ENCODE peak calls at places on chromosomes 12 and 14, in nine cellular contexts. One of them, this sample, is unnamed.

GRCh38 chr14:67413806-67414769 is 2.1 kb upstream of the PLEK2 start:
- DNase-seq in right lobe of liver: no peak
- DNase-seq in AG09309: peak; percentile 20
- DNase-seq in heart left ventricle: no peak
- DNase-seq in A549: peak; percentile 73
- DNase-seq in dorsolateral prefrontal cortex: no peak
- DNase-seq in psoas muscle: no peak
- DNase-seq in tibial artery: no peak
- DNase-seq in fibroblast of the aortic adventitia: peak; percentile 47
- DNase-seq in this sample: no peak

GRCh38 chr14:57380935-57381334 is 9.5 kb upstream of the NAA30 start:
- DNase-seq in A549: no peak
- DNase-seq in dorsolateral prefrontal cortex: no peak
- DNase-seq in tibial artery: no peak
- DNase-seq in heart left ventricle: no peak
- DNase-seq in AG09309: no peak
- DNase-seq in right lobe of liver: no peak
- DNase-seq in psoas muscle: no peak
- DNase-seq in fibroblast of the aortic adventitia: no peak
- DNase-seq in this sample: no peak

GRCh38 chr14:45247427-45247826 is 5.6 kb downstream of the MIS18BP1 start:
- DNase-seq in heart left ventricle: no peak
- DNase-seq in fibroblast of the aortic adventitia: no peak
- DNase-seq in right lobe of liver: no peak
- DNase-seq in dorsolateral prefrontal cortex: no peak
- DNase-seq in tibial artery: no peak
- DNase-seq in AG09309: no peak
- DNase-seq in psoas muscle: no peak
- DNase-seq in A549: no peak
- DNase-seq in this sample: no peak

GRCh38 chr12:102496571-102496970 is 16.2 kb upstream of the IGF1 start:
- DNase-seq in psoas muscle: no peak
- DNase-seq in dorsolateral prefrontal cortex: no peak
- DNase-seq in tibial artery: no peak
- DNase-seq in fibroblast of the aortic adventitia: no peak
- DNase-seq in right lobe of liver: no peak
- DNase-seq in AG09309: peak; percentile 25
- DNase-seq in A549: no peak
- DNase-seq in heart left ventricle: no peak
- DNase-seq in this sample: no peak

GRCh38 chr14:66610154-66610563 is 102.2 kb downstream of the GPHN start:
- DNase-seq in AG09309: no peak
- DNase-seq in fibroblast of the aortic adventitia: no peak
- DNase-seq in A549: no peak
- DNase-seq in dorsolateral prefrontal cortex: no peak
- DNase-seq in heart left ventricle: no peak
- DNase-seq in right lobe of liver: no peak
- DNase-seq in tibial artery: no peak
- DNase-seq in psoas muscle: no peak
- DNase-seq in this sample: no peak

GRCh38 chr14:54773171-54774006 is 129.2 kb downstream of the GCH1 start:
- DNase-seq in tibial artery: peak; percentile 85
- DNase-seq in AG09309: peak; percentile 99
- DNase-seq in fibroblast of the aortic adventitia: peak; percentile 100
- DNase-seq in psoas muscle: peak; percentile 91
- DNase-seq in dorsolateral prefrontal cortex: peak; percentile 56
- DNase-seq in right lobe of liver: peak; percentile 71
- DNase-seq in heart left ventricle: peak; percentile 88
- DNase-seq in A549: peak; percentile 99
- DNase-seq in this sample: peak; percentile 99

GRCh38 chr12:64318605-64319004 is 72.0 kb downstream of the C12orf56 start:
- DNase-seq in psoas muscle: no peak
- DNase-seq in A549: no peak
- DNase-seq in fibroblast of the aortic adventitia: peak; percentile 60
- DNase-seq in heart left ventricle: no peak
- DNase-seq in tibial artery: no peak
- DNase-seq in dorsolateral prefrontal cortex: no peak
- DNase-seq in right lobe of liver: no peak
- DNase-seq in AG09309: no peak
- DNase-seq in this sample: no peak

GRCh38 chr14:58104808-58105207 is 47.2 kb downstream of the ARMH4 start:
- DNase-seq in A549: no peak
- DNase-seq in heart left ventricle: no peak
- DNase-seq in tibial artery: no peak
- DNase-seq in AG09309: peak; percentile 18
- DNase-seq in psoas muscle: no peak
- DNase-seq in fibroblast of the aortic adventitia: peak; percentile 76
- DNase-seq in right lobe of liver: no peak
- DNase-seq in dorsolateral prefrontal cortex: no peak
- DNase-seq in this sample: peak; percentile 58

GRCh38 chr14:75158843-75159614 is 17.4 kb downstream of the TMED10 start:
- DNase-seq in fibroblast of the aortic adventitia: no peak
- DNase-seq in right lobe of liver: no peak
- DNase-seq in psoas muscle: no peak
- DNase-seq in tibial artery: no peak
- DNase-seq in AG09309: no peak
- DNase-seq in dorsolateral prefrontal cortex: no peak
- DNase-seq in heart left ventricle: no peak
- DNase-seq in A549: no peak
- DNase-seq in this sample: no peak

GRCh38 chr14:55850803-55851202 is 267.4 kb upstream of the PELI2 start:
- DNase-seq in AG09309: no peak
- DNase-seq in psoas muscle: no peak
- DNase-seq in A549: peak; percentile 10
- DNase-seq in right lobe of liver: no peak
- DNase-seq in tibial artery: no peak
- DNase-seq in fibroblast of the aortic adventitia: peak; percentile 60
- DNase-seq in heart left ventricle: no peak
- DNase-seq in dorsolateral prefrontal cortex: no peak
- DNase-seq in this sample: no peak

GRCh38 chr14:93994919-93995682 is 2.0 kb upstream of the CCDC197 start:
- DNase-seq in heart left ventricle: peak; percentile 62
- DNase-seq in fibroblast of the aortic adventitia: peak; percentile 78
- DNase-seq in AG09309: peak; percentile 73
- DNase-seq in tibial artery: peak; percentile 62
- DNase-seq in A549: peak; percentile 53
- DNase-seq in right lobe of liver: no peak
- DNase-seq in psoas muscle: peak; percentile 92
- DNase-seq in dorsolateral prefrontal cortex: peak; percentile 77
- DNase-seq in this sample: peak; percentile 55

GRCh38 chr12:67766370-67766769 is 117.8 kb downstream of the DYRK2 start:
- DNase-seq in tibial artery: no peak
- DNase-seq in A549: no peak
- DNase-seq in dorsolateral prefrontal cortex: no peak
- DNase-seq in fibroblast of the aortic adventitia: peak; percentile 63
- DNase-seq in right lobe of liver: no peak
- DNase-seq in psoas muscle: no peak
- DNase-seq in heart left ventricle: no peak
- DNase-seq in AG09309: peak; percentile 63
- DNase-seq in this sample: peak; percentile 45

GRCh38 chr12:46522141-46522540 is 149.6 kb upstream of the SLC38A2 start:
- DNase-seq in A549: no peak
- DNase-seq in heart left ventricle: no peak
- DNase-seq in fibroblast of the aortic adventitia: peak; percentile 43
- DNase-seq in right lobe of liver: no peak
- DNase-seq in AG09309: no peak
- DNase-seq in dorsolateral prefrontal cortex: no peak
- DNase-seq in psoas muscle: no peak
- DNase-seq in tibial artery: no peak
- DNase-seq in this sample: no peak

DNA sequence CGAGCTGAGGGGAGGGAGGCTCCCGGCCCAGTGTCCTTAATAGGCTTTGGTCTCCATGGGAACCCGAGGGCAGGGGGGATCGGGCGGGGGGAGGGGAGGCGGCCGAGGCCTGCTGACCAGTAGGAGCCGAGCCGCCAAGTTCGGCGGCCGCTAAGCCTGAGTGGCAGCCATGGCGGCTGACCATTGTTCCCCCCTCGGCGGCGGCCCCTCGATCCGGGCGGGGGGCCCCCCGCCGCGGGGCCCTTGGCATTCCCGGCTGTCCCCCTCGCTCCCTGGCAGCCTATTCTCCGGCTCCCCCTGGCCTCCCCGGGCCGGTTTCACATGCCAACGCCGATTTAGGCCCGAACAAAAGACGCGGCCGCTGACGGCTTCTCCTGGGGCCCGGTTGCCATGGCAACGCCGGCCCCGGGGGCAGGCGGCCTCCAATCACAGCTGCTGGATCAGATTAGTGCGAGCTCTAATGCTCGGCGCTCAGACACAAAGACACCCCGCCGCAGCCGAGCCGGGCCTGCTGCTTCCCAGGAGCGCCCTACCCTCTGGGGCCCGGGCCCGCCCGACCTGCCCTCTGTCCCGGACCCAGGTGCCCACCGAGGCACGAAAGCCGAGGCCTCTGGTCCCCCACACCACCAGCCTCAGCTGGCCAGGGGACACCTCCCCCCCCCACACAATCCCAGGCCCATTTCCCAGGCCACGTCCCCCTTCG is 7.3 kb downstream of the MSI1 start:
- DNase-seq in tibial artery: no peak
- DNase-seq in A549: no peak
- DNase-seq in dorsolateral prefrontal cortex: peak; percentile 90
- DNase-seq in right lobe of liver: no peak
- DNase-seq in AG09309: no peak
- DNase-seq in heart left ventricle: peak; percentile 67
- DNase-seq in psoas muscle: peak; percentile 68
- DNase-seq in fibroblast of the aortic adventitia: peak; percentile 45
- DNase-seq in this sample: no peak
- H3K4me3 ChIP-seq in tibial artery: peak overlapping the region; percentile 40
- H3K4me3 ChIP-seq in A549: no peak overlapping the region
- H3K4me3 ChIP-seq in dorsolateral prefrontal cortex: peak overlapping the region; percentile 58
- H3K4me3 ChIP-seq in right lobe of liver: no peak overlapping the region
- H3K4me3 ChIP-seq in AG09309: no peak overlapping the region
- H3K4me3 ChIP-seq in heart left ventricle: peak overlapping the region; percentile 33
- H3K4me3 ChIP-seq in psoas muscle: peak overlapping the region; percentile 53
- H3K4me3 ChIP-seq in fibroblast of the aortic adventitia: peak overlapping the region; percentile 22
- H3K4me3 ChIP-seq in this sample: peak overlapping the region; percentile 27

GRCh38 chr12:12896261-12896660 is 4.9 kb downstream of the GPRC5A start:
- DNase-seq in heart left ventricle: no peak
- DNase-seq in psoas muscle: no peak
- DNase-seq in tibial artery: no peak
- DNase-seq in A549: no peak
- DNase-seq in AG09309: peak; percentile 74
- DNase-seq in dorsolateral prefrontal cortex: no peak
- DNase-seq in right lobe of liver: no peak
- DNase-seq in fibroblast of the aortic adventitia: peak; percentile 93
- DNase-seq in this sample: no peak

GRCh38 chr12:12892670-12893290 is 1.4 kb downstream of the GPRC5A start:
- DNase-seq in psoas muscle: no peak
- DNase-seq in A549: no peak
- DNase-seq in tibial artery: no peak
- DNase-seq in AG09309: no peak
- DNase-seq in heart left ventricle: no peak
- DNase-seq in right lobe of liver: no peak
- DNase-seq in fibroblast of the aortic adventitia: no peak
- DNase-seq in dorsolateral prefrontal cortex: no peak
- DNase-seq in this sample: no peak

GRCh38 chr12:12891646-12892355 is 439 bp downstream of the GPRC5A start:
- DNase-seq in AG09309: no peak
- DNase-seq in fibroblast of the aortic adventitia: peak; percentile 22
- DNase-seq in right lobe of liver: no peak
- DNase-seq in psoas muscle: no peak
- DNase-seq in tibial artery: no peak
- DNase-seq in A549: no peak
- DNase-seq in heart left ventricle: no peak
- DNase-seq in dorsolateral prefrontal cortex: no peak
- DNase-seq in this sample: no peak

GRCh38 chr12:12890815-12891645 is at the start of gene GPRC5A:
- DNase-seq in A549: peak; percentile 90
- DNase-seq in dorsolateral prefrontal cortex: no peak
- DNase-seq in tibial artery: peak; percentile 95
- DNase-seq in AG09309: peak; percentile 83
- DNase-seq in heart left ventricle: peak; percentile 68
- DNase-seq in right lobe of liver: peak; percentile 55
- DNase-seq in fibroblast of the aortic adventitia: peak; percentile 96
- DNase-seq in psoas muscle: peak; percentile 89
- DNase-seq in this sample: peak; percentile 80

GRCh38 chr12:12893438-12893837 is 2.1 kb downstream of the GPRC5A start:
- DNase-seq in AG09309: no peak
- DNase-seq in right lobe of liver: no peak
- DNase-seq in dorsolateral prefrontal cortex: no peak
- DNase-seq in fibroblast of the aortic adventitia: peak; percentile 15
- DNase-seq in A549: no peak
- DNase-seq in psoas muscle: no peak
- DNase-seq in heart left ventricle: no peak
- DNase-seq in tibial artery: no peak
- DNase-seq in this sample: no peak
- TF ChIP-seq CTCF in AG09309: no peak
- TF ChIP-seq CTCF in right lobe of liver: no peak
- TF ChIP-seq CTCF in dorsolateral prefrontal cortex: no peak
- TF ChIP-seq CTCF in fibroblast of the aortic adventitia: no peak
- TF ChIP-seq CTCF in A549: no peak
- TF ChIP-seq CTCF in psoas muscle: no peak
- TF ChIP-seq CTCF in heart left ventricle: no peak
- TF ChIP-seq CTCF in tibial artery: no peak
- TF ChIP-seq CTCF in this sample: no peak

DNA sequence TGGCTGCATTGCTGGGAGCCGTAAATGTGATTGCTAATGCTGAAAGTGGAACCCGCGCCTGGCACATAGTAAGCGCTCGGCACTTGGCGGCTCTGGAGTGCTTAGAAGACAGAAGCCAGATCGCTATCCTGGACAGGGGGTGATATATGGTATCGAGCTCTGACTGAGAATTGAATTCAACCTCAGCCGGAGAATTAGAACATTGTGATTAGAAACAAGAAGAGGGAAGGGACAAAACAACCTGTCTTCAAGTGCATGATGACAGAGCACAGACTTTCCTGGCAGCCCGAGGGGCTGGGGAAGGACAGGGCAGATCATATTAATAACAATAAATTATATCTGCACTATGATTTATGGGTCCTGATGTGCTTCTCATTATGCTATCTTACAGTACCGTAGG is 66.9 kb upstream of the TBX3 start:
- DNase-seq in tibial artery: no peak
- DNase-seq in A549: no peak
- DNase-seq in right lobe of liver: no peak
- DNase-seq in dorsolateral prefrontal cortex: no peak
- DNase-seq in psoas muscle: no peak
- DNase-seq in heart left ventricle: no peak
- DNase-seq in AG09309: no peak
- DNase-seq in fibroblast of the aortic adventitia: no peak
- DNase-seq in this sample: no peak
- H3K4me3 ChIP-seq in tibial artery: no peak overlapping the region
- H3K4me3 ChIP-seq in A549: no peak overlapping the region
- H3K4me3 ChIP-seq in right lobe of liver: no peak overlapping the region
- H3K4me3 ChIP-seq in dorsolateral prefrontal cortex: no peak overlapping the region
- H3K4me3 ChIP-seq in psoas muscle: no peak overlapping the region
- H3K4me3 ChIP-seq in heart left ventricle: no peak overlapping the region
- H3K4me3 ChIP-seq in AG09309: no peak overlapping the region
- H3K4me3 ChIP-seq in fibroblast of the aortic adventitia: no peak overlapping the region
- H3K4me3 ChIP-seq in this sample: no peak overlapping the region

DNA sequence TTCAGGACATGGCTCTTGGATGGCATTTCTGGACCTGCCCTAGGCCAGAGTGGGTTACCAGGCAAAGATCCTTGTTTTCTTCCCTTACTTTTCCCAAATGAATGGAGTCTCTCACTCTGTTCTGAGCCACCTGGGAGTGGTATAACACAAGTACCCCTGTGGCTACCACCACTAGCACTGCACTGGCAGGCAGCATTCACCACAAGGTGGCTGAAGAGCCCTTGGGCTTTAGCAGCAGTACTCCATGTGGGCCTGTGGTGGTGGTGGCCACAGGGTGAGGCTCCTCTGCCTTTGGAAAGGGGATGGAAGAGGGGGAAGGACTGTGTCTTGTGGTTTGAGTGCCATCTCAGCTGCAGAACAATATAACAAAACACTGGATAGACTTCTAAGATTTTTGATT is 38.0 kb upstream of the LMNTD1 start:
- DNase-seq in right lobe of liver: no peak
- DNase-seq in psoas muscle: no peak
- DNase-seq in dorsolateral prefrontal cortex: no peak
- DNase-seq in fibroblast of the aortic adventitia: peak; percentile 18
- DNase-seq in A549: no peak
- DNase-seq in heart left ventricle: no peak
- DNase-seq in tibial artery: no peak
- DNase-seq in AG09309: no peak
- DNase-seq in this sample: no peak
- TF ChIP-seq CTCF in right lobe of liver: no peak
- TF ChIP-seq CTCF in psoas muscle: no peak
- TF ChIP-seq CTCF in dorsolateral prefrontal cortex: no peak
- TF ChIP-seq CTCF in fibroblast of the aortic adventitia: peak; percentile 35
- TF ChIP-seq CTCF in A549: no peak
- TF ChIP-seq CTCF in heart left ventricle: no peak
- TF ChIP-seq CTCF in tibial artery: no peak
- TF ChIP-seq CTCF in AG09309: no peak
- TF ChIP-seq CTCF in this sample: peak; percentile 2